ENCODE peak calls at places on chromosomes 4 and X, in six cellular contexts. P is activated naive CD8-positive, alpha-beta T cell treated with anti-CD3 and anti-CD28 coated beads, Interleukin-2, amount 50 U/mL, for 24 hours; R is progenitor cell of endocrine pancreas; S is HEK293T; F is posterior cingulate gyrus; L is fibroblast of lung. M is an unnamed sample.

GRCh38 chr4:135371137-135371536 is 1169.5 kb upstream of the PABPC4L start:
- DNase-seq in P (peak; percentile 2), R (no peak), S (peak; percentile 28), F (no peak), L (no peak), M (peak; percentile 10)

GRCh38 chrX:37361596-37361995 is 12.4 kb downstream of the PRRG1 start:
- DNase-seq in P (no peak), R (no peak), S (no peak), F (no peak), L (peak; percentile 35), M (no peak)

GRCh38 chr4:26163425-26164362 is 157.1 kb upstream of the RBPJ start:
- DNase-seq in P (no peak), R (no peak), S (no peak), F (no peak), L (no peak), M (no peak)

GRCh38 chrX:136138939-136139338 is 8.4 kb upstream of the FHL1 start:
- DNase-seq in P (no peak), R (no peak), S (no peak), F (no peak), L (no peak), M (no peak)

GRCh38 chr4:16659120-16659519 is 239.3 kb downstream of the LDB2 start:
- DNase-seq in P (no peak), R (no peak), S (no peak), F (no peak), L (no peak), M (no peak)

GRCh38 chr4:120918788-120919187 is 3.7 kb downstream of the PRDM5 start:
- DNase-seq in P (no peak), R (no peak), S (no peak), F (peak; percentile 69), L (peak; percentile 42), M (no peak)

GRCh38 chr4:118327554-118328241 is 25.1 kb downstream of the PRSS12 start:
- DNase-seq in P (no peak), R (no peak), S (peak; percentile 19), F (no peak), L (no peak), M (no peak)

GRCh38 chr4:109803924-109804571 is 2.2 kb upstream of the CFI start:
- DNase-seq in P (no peak), R (no peak), S (peak; percentile 23), F (no peak), L (peak; percentile 67), M (peak; percentile 31)